ENCODE peak calls at places on chromosomes 7 and 10, in eight cellular contexts. One of them, this sample, is unnamed.

GRCh38 chr7:130022623-130023175 is 28.5 kb downstream of the ZC3HC1 start:
- DNase-seq in ovary: no peak
- DNase-seq in stomach: no peak
- DNase-seq in Peyer's patch: no peak
- DNase-seq in A549: no peak
- DNase-seq in IMR-90: no peak
- DNase-seq in H1: no peak
- DNase-seq in transverse colon: no peak
- DNase-seq in this sample: no peak

GRCh38 chr7:48139461-48139860 is 31.8 kb upstream of the ABCA13 start:
- DNase-seq in ovary: no peak
- DNase-seq in stomach: no peak
- DNase-seq in Peyer's patch: no peak
- DNase-seq in A549: peak
- DNase-seq in IMR-90: peak
- DNase-seq in H1: no peak
- DNase-seq in transverse colon: peak
- DNase-seq in this sample: no peak

GRCh38 chr10:129274928-129275474 is 192.0 kb upstream of the MGMT start:
- DNase-seq in ovary: no peak
- DNase-seq in stomach: no peak
- DNase-seq in Peyer's patch: no peak
- DNase-seq in A549: no peak
- DNase-seq in IMR-90: no peak
- DNase-seq in H1: peak
- DNase-seq in transverse colon: no peak
- DNase-seq in this sample: no peak

GRCh38 chr7:32943654-32944030 is 13.6 kb upstream of the FKBP9 start:
- DNase-seq in ovary: no peak
- DNase-seq in stomach: no peak
- DNase-seq in Peyer's patch: no peak
- DNase-seq in A549: no peak
- DNase-seq in IMR-90: no peak
- DNase-seq in H1: no peak
- DNase-seq in transverse colon: no peak
- DNase-seq in this sample: no peak

GRCh38 chr7:155531686-155532085 is 14.7 kb downstream of the CNPY1 start:
- DNase-seq in ovary: no peak
- DNase-seq in stomach: no peak
- DNase-seq in Peyer's patch: no peak
- DNase-seq in A549: no peak
- DNase-seq in IMR-90: no peak
- DNase-seq in H1: no peak
- DNase-seq in transverse colon: no peak
- DNase-seq in this sample: no peak

GRCh38 chr10:27364028-27364427 is 123.4 kb upstream of the ACBD5 start:
- DNase-seq in ovary: no peak
- DNase-seq in stomach: no peak
- DNase-seq in Peyer's patch: no peak
- DNase-seq in A549: no peak
- DNase-seq in IMR-90: no peak
- DNase-seq in H1: no peak
- DNase-seq in transverse colon: no peak
- DNase-seq in this sample: no peak

GRCh38 chr7:38171558-38172403 is 6.3 kb upstream of the STARD3NL start:
- DNase-seq in ovary: no peak
- DNase-seq in stomach: no peak
- DNase-seq in Peyer's patch: no peak
- DNase-seq in A549: no peak
- DNase-seq in IMR-90: no peak
- DNase-seq in H1: no peak
- DNase-seq in transverse colon: no peak
- DNase-seq in this sample: no peak

GRCh38 chr10:11539191-11539868 is 72.1 kb downstream of the USP6NL start:
- DNase-seq in ovary: no peak
- DNase-seq in stomach: no peak
- DNase-seq in Peyer's patch: no peak
- DNase-seq in A549: no peak
- DNase-seq in IMR-90: peak
- DNase-seq in H1: no peak
- DNase-seq in transverse colon: no peak
- DNase-seq in this sample: no peak

GRCh38 chr7:2856388-2857169 is 12.5 kb upstream of the GNA12 start:
- DNase-seq in ovary: no peak
- DNase-seq in stomach: no peak
- DNase-seq in Peyer's patch: no peak
- DNase-seq in A549: no peak
- DNase-seq in IMR-90: no peak
- DNase-seq in H1: no peak
- DNase-seq in transverse colon: no peak
- DNase-seq in this sample: no peak

GRCh38 chr10:66746711-66747110 is 179.1 kb upstream of the LRRTM3 start:
- DNase-seq in ovary: no peak
- DNase-seq in stomach: no peak
- DNase-seq in Peyer's patch: no peak
- DNase-seq in A549: no peak
- DNase-seq in IMR-90: no peak
- DNase-seq in H1: no peak
- DNase-seq in transverse colon: no peak
- DNase-seq in this sample: no peak

GRCh38 chr10:78516236-78516635 is 482.6 kb downstream of the RPS24 start:
- DNase-seq in ovary: no peak
- DNase-seq in stomach: no peak
- DNase-seq in Peyer's patch: no peak
- DNase-seq in A549: no peak
- DNase-seq in IMR-90: no peak
- DNase-seq in H1: no peak
- DNase-seq in transverse colon: no peak
- DNase-seq in this sample: no peak

GRCh38 chr7:46006723-46007122 is 85.7 kb upstream of the IGFBP3 start:
- DNase-seq in ovary: no peak
- DNase-seq in stomach: no peak
- DNase-seq in Peyer's patch: no peak
- DNase-seq in A549: no peak
- DNase-seq in IMR-90: no peak
- DNase-seq in H1: no peak
- DNase-seq in transverse colon: no peak
- DNase-seq in this sample: no peak

GRCh38 chr10:119575998-119576397 is 20.8 kb downstream of the TIAL1 start:
- DNase-seq in ovary: no peak
- DNase-seq in stomach: no peak
- DNase-seq in Peyer's patch: no peak
- DNase-seq in A549: no peak
- DNase-seq in IMR-90: no peak
- DNase-seq in H1: no peak
- DNase-seq in transverse colon: no peak
- DNase-seq in this sample: no peak

GRCh38 chr10:69080231-69080630 is 7.7 kb upstream of the SRGN start:
- DNase-seq in ovary: no peak
- DNase-seq in stomach: no peak
- DNase-seq in Peyer's patch: no peak
- DNase-seq in A549: no peak
- DNase-seq in IMR-90: no peak
- DNase-seq in H1: no peak
- DNase-seq in transverse colon: no peak
- DNase-seq in this sample: no peak

GRCh38 chr10:49398000-49398861 is 2.3 kb upstream of the DRGX start:
- DNase-seq in ovary: peak
- DNase-seq in stomach: no peak
- DNase-seq in Peyer's patch: peak
- DNase-seq in A549: peak
- DNase-seq in IMR-90: peak
- DNase-seq in H1: no peak
- DNase-seq in transverse colon: peak
- DNase-seq in this sample: no peak

GRCh38 chr7:27141138-27141537 is 2.3 kb downstream of the HOXA5 start:
- DNase-seq in ovary: no peak
- DNase-seq in stomach: no peak
- DNase-seq in Peyer's patch: no peak
- DNase-seq in A549: no peak
- DNase-seq in IMR-90: no peak
- DNase-seq in H1: no peak
- DNase-seq in transverse colon: no peak
- DNase-seq in this sample: no peak

GRCh38 chr10:14707441-14707840 is 67.3 kb downstream of the FAM107B start:
- DNase-seq in ovary: no peak
- DNase-seq in stomach: no peak
- DNase-seq in Peyer's patch: no peak
- DNase-seq in A549: no peak
- DNase-seq in IMR-90: no peak
- DNase-seq in H1: no peak
- DNase-seq in transverse colon: no peak
- DNase-seq in this sample: no peak

GRCh38 chr7:150428671-150429451 is 21.6 kb upstream of the GIMAP8 start:
- DNase-seq in ovary: no peak
- DNase-seq in stomach: no peak
- DNase-seq in Peyer's patch: peak
- DNase-seq in A549: peak
- DNase-seq in IMR-90: peak
- DNase-seq in H1: no peak
- DNase-seq in transverse colon: peak
- DNase-seq in this sample: peak

GRCh38 chr10:21758239-21758638 is 224.2 kb downstream of the MLLT10 start:
- DNase-seq in ovary: no peak
- DNase-seq in stomach: no peak
- DNase-seq in Peyer's patch: no peak
- DNase-seq in A549: no peak
- DNase-seq in IMR-90: no peak
- DNase-seq in H1: no peak
- DNase-seq in transverse colon: no peak
- DNase-seq in this sample: no peak

GRCh38 chr7:142787034-142787768 is 16.4 kb downstream of the PRSS2 start:
- DNase-seq in ovary: peak
- DNase-seq in stomach: no peak
- DNase-seq in Peyer's patch: no peak
- DNase-seq in A549: no peak
- DNase-seq in IMR-90: no peak
- DNase-seq in H1: no peak
- DNase-seq in transverse colon: no peak
- DNase-seq in this sample: no peak

GRCh38 chr10:12769326-12770044 is 232.0 kb downstream of the CCDC3 start:
- DNase-seq in ovary: peak
- DNase-seq in stomach: no peak
- DNase-seq in Peyer's patch: no peak
- DNase-seq in A549: no peak
- DNase-seq in IMR-90: no peak
- DNase-seq in H1: no peak
- DNase-seq in transverse colon: no peak
- DNase-seq in this sample: no peak

GRCh38 chr10:28686835-28687682 is 9.7 kb downstream of the BAMBI start:
- DNase-seq in ovary: no peak
- DNase-seq in stomach: no peak
- DNase-seq in Peyer's patch: no peak
- DNase-seq in A549: no peak
- DNase-seq in IMR-90: peak
- DNase-seq in H1: no peak
- DNase-seq in transverse colon: no peak
- DNase-seq in this sample: no peak

DNA sequence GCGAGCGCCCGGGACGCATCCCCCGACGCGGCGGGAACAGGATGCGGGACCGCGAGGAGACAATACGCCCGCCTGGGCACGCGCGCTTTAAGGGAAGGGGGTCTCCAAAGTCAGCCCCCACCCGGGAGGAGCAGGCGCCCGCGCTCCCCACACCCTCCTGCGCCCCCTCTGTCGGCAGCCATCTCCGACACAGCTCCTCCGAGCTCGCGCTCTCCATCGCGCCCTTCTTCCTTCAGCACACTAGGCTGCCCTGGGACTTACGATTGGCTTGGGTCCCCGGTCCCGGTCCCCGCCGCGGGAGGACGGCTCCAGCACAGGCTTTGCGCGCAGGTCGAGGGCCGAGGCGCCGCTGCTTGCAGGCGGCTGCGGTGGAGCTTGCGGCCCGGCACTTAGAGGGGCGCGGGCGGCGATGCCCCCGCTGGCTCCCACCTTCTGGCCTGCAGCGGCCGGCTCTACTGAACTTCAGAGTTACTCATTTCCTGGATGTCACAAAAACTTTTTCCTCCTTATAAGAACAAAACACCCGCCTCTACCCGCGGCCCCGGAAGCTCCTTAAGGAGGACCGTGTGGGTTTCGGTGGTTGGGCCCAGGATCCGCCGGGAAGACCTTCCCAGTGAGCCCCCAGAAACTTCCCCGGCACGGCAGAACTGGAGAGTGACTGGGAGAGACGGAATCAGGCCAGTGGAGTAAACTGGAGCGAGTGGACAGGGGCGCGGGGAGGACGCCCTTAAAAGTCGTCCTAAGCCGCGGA is at the start of gene ITPRIP:
- DNase-seq in ovary: peak
- DNase-seq in stomach: peak
- DNase-seq in Peyer's patch: peak
- DNase-seq in A549: peak
- DNase-seq in IMR-90: peak
- DNase-seq in H1: no peak
- DNase-seq in transverse colon: peak
- DNase-seq in this sample: peak
- TF ChIP-seq CTCF in ovary: peak
- TF ChIP-seq CTCF in stomach: peak
- TF ChIP-seq CTCF in Peyer's patch: no peak
- TF ChIP-seq CTCF in A549: no peak
- TF ChIP-seq CTCF in IMR-90: no peak
- TF ChIP-seq CTCF in H1: peak
- TF ChIP-seq CTCF in transverse colon: no peak
- TF ChIP-seq CTCF in this sample: peak

GRCh38 chr10:97763947-97764346 is 7.9 kb downstream of the SFRP5 start:
- DNase-seq in ovary: no peak
- DNase-seq in stomach: no peak
- DNase-seq in Peyer's patch: no peak
- DNase-seq in A549: no peak
- DNase-seq in IMR-90: no peak
- DNase-seq in H1: no peak
- DNase-seq in transverse colon: no peak
- DNase-seq in this sample: no peak
- H3K4me3 ChIP-seq in ovary: no peak
- H3K4me3 ChIP-seq in stomach: no peak
- H3K4me3 ChIP-seq in Peyer's patch: no peak
- H3K4me3 ChIP-seq in A549: no peak
- H3K4me3 ChIP-seq in IMR-90: no peak
- H3K4me3 ChIP-seq in H1: no peak
- H3K4me3 ChIP-seq in transverse colon: no peak
- H3K4me3 ChIP-seq in this sample: no peak

GRCh38 chr10:110903280-110904278 is 15.4 kb downstream of the BBIP1 start:
- DNase-seq in ovary: no peak
- DNase-seq in stomach: no peak
- DNase-seq in Peyer's patch: no peak
- DNase-seq in A549: no peak
- DNase-seq in IMR-90: peak
- DNase-seq in H1: no peak
- DNase-seq in transverse colon: no peak
- DNase-seq in this sample: no peak
- TF ChIP-seq POLR2A in ovary: no peak
- TF ChIP-seq POLR2A in stomach: no peak
- TF ChIP-seq POLR2A in Peyer's patch: no peak
- TF ChIP-seq POLR2A in A549: no peak
- TF ChIP-seq POLR2A in IMR-90: no peak
- TF ChIP-seq POLR2A in H1: no peak
- TF ChIP-seq POLR2A in transverse colon: no peak
- TF ChIP-seq POLR2A in this sample: no peak

DNA sequence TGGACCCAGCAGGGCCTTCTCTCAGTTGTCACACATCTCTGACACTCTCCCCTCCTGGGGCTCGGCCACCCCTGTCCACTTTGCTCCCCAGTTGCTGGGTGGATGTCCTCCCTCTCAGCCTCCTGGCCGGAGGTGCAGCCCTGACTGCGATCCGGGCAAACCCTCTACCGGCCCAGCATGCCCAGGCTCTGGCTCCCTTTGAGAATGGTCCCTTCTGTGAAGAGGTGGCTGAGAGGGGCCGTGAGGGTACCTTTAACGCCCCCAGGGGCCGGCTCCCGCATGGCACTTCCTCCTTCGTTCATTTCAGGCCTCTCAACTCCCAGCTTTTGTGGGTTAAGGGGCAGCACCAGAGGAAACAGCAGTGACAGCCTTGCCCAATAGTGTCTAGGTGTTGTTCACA is 33.2 kb upstream of the HABP2 start:
- DNase-seq in ovary: no peak
- DNase-seq in stomach: peak
- DNase-seq in Peyer's patch: no peak
- DNase-seq in A549: no peak
- DNase-seq in IMR-90: no peak
- DNase-seq in H1: no peak
- DNase-seq in transverse colon: no peak
- DNase-seq in this sample: no peak
- TF ChIP-seq CTCF in ovary: no peak
- TF ChIP-seq CTCF in stomach: no peak
- TF ChIP-seq CTCF in Peyer's patch: no peak
- TF ChIP-seq CTCF in A549: no peak
- TF ChIP-seq CTCF in IMR-90: no peak
- TF ChIP-seq CTCF in H1: peak
- TF ChIP-seq CTCF in transverse colon: no peak
- TF ChIP-seq CTCF in this sample: no peak

This sample was measured in prostate gland.